ENCODE peak calls at places on chromosomes 1 and 21, in eight cellular contexts. K is BJ; E is HFFc6; Y is T follicular helper cell; I is activated CD8-positive, alpha-beta memory T cell treated with anti-CD3 and anti-CD28 coated beads for 48 hours; F is MM.1S; T is iris pigment epithelial cell; O is MCF 10A. X is an unnamed sample.
A peak's percentile ranks its signal among the peaks of the same experiment; 100 is the strongest.

GRCh38 chr1:17121881-17122280 is 2.6 kb upstream of the PADI2 start:
- DNase-seq in K (no peak), E (no peak), Y (no peak), I (no peak), F (no peak), T (no peak), O (no peak), X (no peak)

GRCh38 chr1:189662190-189662589 is 815.5 kb downstream of the BRINP3 start:
- DNase-seq in K (no peak), E (no peak), Y (no peak), I (no peak), F (no peak), T (peak; percentile 8), O (peak; percentile 62), X (no peak)

GRCh38 chr1:65769621-65770020 is 23.1 kb upstream of the PDE4B start:
- DNase-seq in K (peak; percentile 58), E (peak; percentile 67), Y (no peak), I (no peak), F (no peak), T (no peak), O (no peak), X (peak; percentile 21)

GRCh38 chr1:150429805-150430204 is 57.4 kb upstream of the TARS2 start:
- DNase-seq in K (no peak), E (no peak), Y (no peak), I (no peak), F (peak; percentile 43), T (peak; percentile 17), O (peak; percentile 40), X (no peak)

GRCh38 chr21:45592208-45592619 is 50.0 kb upstream of the SLC19A1 start:
- DNase-seq in K (no peak), E (no peak), Y (peak; percentile 69), I (peak; percentile 23), F (peak; percentile 70), T (peak; percentile 11), O (no peak), X (no peak)

GRCh38 chr1:213201380-213202155 is 150.5 kb downstream of the RPS6KC1 start:
- DNase-seq in K (no peak), E (no peak), Y (no peak), I (no peak), F (no peak), T (peak; percentile 91), O (peak; percentile 90), X (no peak)

GRCh38 chr21:35963920-35964451 is 96.3 kb downstream of the SETD4 start:
- DNase-seq in K (peak; percentile 19), E (peak; percentile 1), Y (no peak), I (no peak), F (no peak), T (no peak), O (peak; percentile 23), X (peak; percentile 21)

GRCh38 chr1:30287976-30288375 is 435.4 kb downstream of the MATN1 start:
- DNase-seq in K (no peak), E (no peak), Y (no peak), I (no peak), F (no peak), T (no peak), O (no peak), X (no peak)

GRCh38 chr1:119435061-119435460 is 20.1 kb downstream of the HSD3B2 start:
- DNase-seq in K (no peak), E (no peak), Y (no peak), I (no peak), F (no peak), T (no peak), O (peak; percentile 44), X (no peak)

GRCh38 chr1:145878724-145879123 is 6.9 kb downstream of the ANKRD35 start:
- DNase-seq in K (no peak), E (peak; percentile 30), Y (no peak), I (no peak), F (no peak), T (peak; percentile 74), O (peak; percentile 64), X (no peak)

GRCh38 chr1:203751051-203751450 is 13.9 kb upstream of the LAX1 start:
- DNase-seq in K (peak; percentile 32), E (peak; percentile 72), Y (no peak), I (no peak), F (no peak), T (peak; percentile 83), O (peak; percentile 61), X (peak; percentile 47)

GRCh38 chr1:227944066-227944930 is 3.4 kb downstream of the WNT9A start:
- DNase-seq in K (no peak), E (no peak), Y (no peak), I (no peak), F (no peak), T (no peak), O (no peak), X (no peak)

GRCh38 chr1:48943393-48943792 is 166.7 kb upstream of the BEND5 start:
- DNase-seq in K (no peak), E (no peak), Y (no peak), I (no peak), F (no peak), T (peak; percentile 28), O (peak; percentile 41), X (peak; percentile 27)

GRCh38 chr1:229137274-229137673 is 133.6 kb upstream of the RAB4A start:
- DNase-seq in K (no peak), E (no peak), Y (no peak), I (no peak), F (no peak), T (no peak), O (no peak), X (no peak)

GRCh38 chr1:11355594-11356467 is 82.8 kb downstream of the UBIAD1 start:
- DNase-seq in K (no peak), E (no peak), Y (no peak), I (no peak), F (no peak), T (no peak), O (no peak), X (no peak)